ENCODE peak calls at places on chromosomes 12 and 14, in four cellular contexts. G, U, O and T are unnamed samples.

GRCh38 chr12:113805201-113805600 is 160.9 kb downstream of the RBM19 start:
- DNase-seq in G (no peak), U (no peak), O (no peak), T (no peak)

GRCh38 chr12:15227004-15227679 is 5.9 kb upstream of the RERG start:
- DNase-seq in G (peak; percentile 57), U (peak; percentile 63), O (no peak), T (no peak)

GRCh38 chr14:89417469-89418225 is 614 bp upstream of the FOXN3 start:
- DNase-seq in G (peak; percentile 71), U (peak; percentile 22), O (peak; percentile 27), T (peak; percentile 60)

GRCh38 chr12:10498042-10498441 is 7.6 kb upstream of the EIF2S3B start:
- DNase-seq in G (no peak), U (no peak), O (no peak), T (no peak)

GRCh38 chr14:67515386-67516079 is 17.6 kb upstream of the PLEKHH1 start:
- DNase-seq in G (no peak), U (no peak), O (no peak), T (peak; percentile 24)

GRCh38 chr14:94685681-94686485 is 73.7 kb downstream of the SERPINA3 start:
- DNase-seq in G (no peak), U (no peak), O (no peak), T (no peak)

GRCh38 chr12:4120316-4120920 is 153.1 kb upstream of the CCND2 start:
- DNase-seq in G (no peak), U (no peak), O (no peak), T (no peak)

GRCh38 chr12:113241191-113242017 is 20.1 kb downstream of the TPCN1 start:
- DNase-seq in G (peak; percentile 30), U (peak; percentile 85), O (no peak), T (no peak)

GRCh38 chr12:108594960-108595710 is 2.7 kb downstream of the TMEM119 start:
- DNase-seq in G (no peak), U (no peak), O (no peak), T (no peak)

GRCh38 chr14:103121846-103122577 is 1.2 kb upstream of the TNFAIP2 start:
- DNase-seq in G (peak; percentile 84), U (peak; percentile 86), O (no peak), T (no peak)

GRCh38 chr14:37090026-37090425 is 82.4 kb downstream of the SLC25A21 start:
- DNase-seq in G (no peak), U (peak; percentile 78), O (no peak), T (no peak)

GRCh38 chr14:32473476-32473875 is 144.4 kb downstream of the AKAP6 start:
- DNase-seq in G (no peak), U (peak; percentile 11), O (no peak), T (no peak)

GRCh38 chr12:93790472-93791152 is 113.4 kb downstream of the CRADD start:
- DNase-seq in G (no peak), U (peak; percentile 73), O (no peak), T (peak; percentile 27)

GRCh38 chr14:104185916-104186495 is 47.6 kb downstream of the KIF26A start:
- DNase-seq in G (no peak), U (no peak), O (no peak), T (no peak)

GRCh38 chr12:46771268-46771837 is 54.4 kb downstream of the SLC38A4 start:
- DNase-seq in G (no peak), U (peak; percentile 69), O (no peak), T (no peak)

GRCh38 chr12:18239561-18239960 is 21.8 kb upstream of the PIK3C2G start:
- DNase-seq in G (no peak), U (no peak), O (no peak), T (no peak)